ENCODE peak calls at places on chromosomes 7 and 10, in four cellular contexts. H is H1, L is HCT116, Q is HepG2. G is an unnamed sample.

GRCh38 chr10:60397792-60398191 is 8.1 kb upstream of the ANK3 start:
- DNase-seq in H (no peak), L (no peak), Q (no peak), G (no peak)

GRCh38 chr10:6279540-6280267 is 77.0 kb downstream of the PFKFB3 start:
- DNase-seq in H (peak), L (peak), Q (peak), G (no peak)

GRCh38 chr7:17640730-17641377 is 299.4 kb downstream of the SNX13 start:
- DNase-seq in H (no peak), L (peak), Q (peak), G (peak)

GRCh38 chr7:96995406-96996110 is 9.8 kb upstream of the DLX6 start:
- DNase-seq in H (no peak), L (no peak), Q (no peak), G (no peak)

GRCh38 chr10:95531994-95532399 is 29.2 kb downstream of the SORBS1 start:
- DNase-seq in H (no peak), L (no peak), Q (no peak), G (peak)

GRCh38 chr7:155069992-155070827 is at the start of gene HTR5A:
- DNase-seq in H (peak), L (peak), Q (peak), G (peak)

GRCh38 chr7:40437936-40438634 is 303.3 kb downstream of the SUGCT start:
- DNase-seq in H (no peak), L (no peak), Q (no peak), G (no peak)

GRCh38 chr10:93710333-93710909 is 8.0 kb upstream of the FRA10AC1 start:
- DNase-seq in H (no peak), L (no peak), Q (no peak), G (no peak)

GRCh38 chr10:92517034-92517655 is 56.7 kb downstream of the IDE start:
- DNase-seq in H (no peak), L (peak), Q (peak), G (peak)

GRCh38 chr10:69179743-69180524 is at the start of gene SUPV3L1:
- DNase-seq in H (peak), L (peak), Q (peak), G (peak)

GRCh38 chr10:71635251-71635866 is 84.2 kb downstream of the C10orf105 start:
- DNase-seq in H (no peak), L (no peak), Q (no peak), G (peak)

GRCh38 chr7:135712182-135712782 is 15.7 kb downstream of the SLC13A4 start:
- DNase-seq in H (no peak), L (no peak), Q (no peak), G (no peak)

GRCh38 chr7:33903770-33904679 is 1.3 kb upstream of the BMPER start:
- DNase-seq in H (no peak), L (no peak), Q (peak), G (no peak)

GRCh38 chr7:39017369-39017768 is 39.7 kb downstream of the POU6F2 start:
- DNase-seq in H (no peak), L (no peak), Q (no peak), G (no peak)

GRCh38 chr7:120052884-120053382 is 220.0 kb upstream of the KCND2 start:
- DNase-seq in H (no peak), L (no peak), Q (no peak), G (no peak)

GRCh38 chr7:37433166-37433565 is 15.5 kb downstream of the ELMO1 start:
- DNase-seq in H (no peak), L (no peak), Q (no peak), G (no peak)

GRCh38 chr10:70132098-70133029 is at the start of gene AIFM2:
- DNase-seq in H (no peak), L (peak), Q (peak), G (peak)

GRCh38 chr10:33032354-33033254 is 74.6 kb upstream of the ITGB1 start:
- DNase-seq in H (no peak), L (peak), Q (peak), G (no peak)

GRCh38 chr7:46175221-46175620 is 254.1 kb upstream of the IGFBP3 start:
- DNase-seq in H (no peak), L (no peak), Q (no peak), G (no peak)

DNA sequence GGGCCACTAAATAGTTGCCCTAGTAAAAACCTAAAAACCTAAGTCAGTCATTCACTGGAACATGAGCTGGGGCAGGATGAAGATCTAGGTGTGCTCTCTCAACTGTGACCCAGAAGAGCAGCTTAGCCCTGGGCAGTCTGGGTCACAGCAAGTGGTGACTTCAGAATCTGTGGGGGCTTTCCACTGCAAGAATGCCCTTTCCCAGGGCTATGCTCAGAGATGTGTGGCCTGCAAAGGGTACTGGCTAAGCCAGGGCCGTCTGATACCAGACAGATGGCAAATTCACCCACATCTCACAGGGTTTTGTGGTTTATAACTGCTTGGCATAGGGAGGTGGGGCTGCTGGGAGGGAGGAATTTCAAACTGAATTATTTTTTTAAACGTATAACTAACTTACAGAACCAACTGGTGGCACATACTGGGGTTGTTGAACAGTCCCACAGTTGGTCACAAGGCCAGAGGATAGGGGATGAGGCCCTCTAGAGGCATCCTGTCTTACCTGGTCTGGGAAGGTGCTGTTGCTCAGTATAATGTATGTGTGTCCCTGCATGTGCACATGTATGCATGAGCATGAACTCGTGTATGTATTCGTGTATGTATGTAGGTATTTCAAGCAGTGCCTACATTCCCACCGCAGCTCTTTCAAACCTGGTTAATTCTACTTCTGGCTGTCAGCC is 63.2 kb downstream of the PRPF18 start:
- DNase-seq in H (no peak), L (no peak), Q (no peak), G (no peak)
- TF ChIP-seq FOSL1 in H (no peak), L (no peak), Q (no peak), G (no peak)

GRCh38 chr10:100333821-100334469 is 3.9 kb upstream of the PKD2L1 start:
- DNase-seq in H (no peak), L (no peak), Q (no peak), G (no peak)
- TF ChIP-seq FOSL1 in H (no peak), L (no peak), Q (no peak), G (no peak)

DNA sequence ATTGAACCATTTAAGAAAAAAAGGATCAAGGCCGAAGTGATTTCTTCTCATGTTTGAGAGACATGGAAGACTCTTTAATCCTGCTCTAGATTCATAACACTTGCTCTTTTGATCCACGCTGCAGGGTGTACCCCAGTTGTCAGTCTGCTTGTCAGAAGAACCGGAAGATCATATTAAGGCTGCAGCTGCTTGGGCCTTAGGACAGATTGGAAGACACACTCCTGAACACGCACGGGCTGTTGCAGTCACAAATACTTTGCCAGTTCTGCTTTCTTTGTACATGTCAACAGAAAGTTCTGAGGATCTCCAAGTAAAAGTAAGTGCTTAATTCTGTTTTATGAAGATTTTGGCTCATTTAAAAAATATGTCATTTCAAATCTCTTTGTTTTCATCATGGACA is 46.3 kb downstream of the SPAG6 start:
- DNase-seq in H (no peak), L (no peak), Q (no peak), G (no peak)
- TF ChIP-seq FOSL1 in H (no peak), L (no peak), Q (no peak), G (peak)

DNA sequence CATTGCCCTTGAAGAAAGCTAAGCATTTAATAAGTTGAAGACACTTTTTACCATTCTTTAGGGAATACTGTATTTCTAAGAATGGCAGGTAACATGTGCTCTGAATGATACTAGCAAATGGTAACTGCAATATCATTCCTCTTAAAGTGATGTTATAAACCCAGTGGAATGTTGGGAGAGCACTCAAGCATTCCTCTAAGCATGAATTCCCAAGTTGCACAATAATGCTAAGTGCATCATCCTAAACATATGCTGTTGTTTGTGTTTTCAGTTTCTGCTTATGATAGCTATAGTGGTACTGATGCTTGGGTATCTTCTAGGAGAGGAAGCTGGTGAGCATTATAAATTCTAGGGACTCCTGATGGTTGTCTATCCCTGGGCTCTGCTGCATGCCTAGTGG is 673.9 kb downstream of the PHTF2 start:
- DNase-seq in H (no peak), L (no peak), Q (no peak), G (no peak)
- TF ChIP-seq FOSL1 in H (no peak), L (no peak), Q (no peak), G (no peak)

GRCh38 chr7:152711444-152711944 is 35.6 kb upstream of the XRCC2 start:
- DNase-seq in H (no peak), L (no peak), Q (no peak), G (no peak)

GRCh38 chr7:152710134-152710404 is 34.1 kb upstream of the XRCC2 start:
- DNase-seq in H (no peak), L (no peak), Q (no peak), G (no peak)

GRCh38 chr7:152706465-152706864 is 30.5 kb upstream of the XRCC2 start:
- DNase-seq in H (no peak), L (no peak), Q (no peak), G (no peak)

GRCh38 chr7:152704796-152705384 is 28.9 kb upstream of the XRCC2 start:
- DNase-seq in H (no peak), L (no peak), Q (no peak), G (no peak)

DNA sequence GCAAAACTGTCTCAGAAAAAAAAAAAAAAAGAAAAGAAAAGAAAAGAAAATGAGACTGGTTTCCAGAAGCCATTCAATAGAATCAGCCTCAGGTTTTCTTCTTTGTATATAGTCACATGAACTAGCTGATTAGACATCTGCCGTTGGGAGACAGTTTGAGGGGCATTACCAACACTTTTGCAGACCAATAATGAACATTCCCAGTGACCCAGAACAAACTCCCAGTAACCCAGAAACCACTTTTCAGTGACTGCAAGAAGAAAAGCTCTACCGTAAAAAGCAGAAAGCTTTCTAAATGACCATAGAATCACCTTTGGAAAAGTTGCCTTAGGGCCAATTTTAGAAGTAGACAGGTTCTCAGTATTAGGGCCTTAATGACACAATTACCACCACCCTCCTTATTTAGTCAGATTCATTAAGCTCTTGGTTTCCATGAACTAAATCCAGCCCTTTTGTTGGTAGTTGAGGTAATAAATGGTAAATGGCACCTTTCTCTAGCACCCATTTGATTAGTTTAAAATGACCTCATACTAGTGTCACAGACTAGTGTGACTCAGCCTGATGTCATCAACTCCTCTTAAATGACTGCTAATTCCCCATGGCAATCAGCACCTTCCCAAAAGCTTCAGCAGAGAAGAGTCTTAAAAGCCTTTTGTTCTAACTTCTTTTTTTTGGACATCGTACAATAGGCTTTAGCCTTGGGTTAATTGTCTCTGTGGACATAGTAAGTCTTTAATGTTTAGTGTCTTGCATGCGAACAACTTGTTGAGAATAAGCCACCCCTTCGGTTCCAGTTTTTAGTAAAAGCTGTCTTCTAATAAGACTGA is 33.6 kb upstream of the XRCC2 start:
- DNase-seq in H (no peak), L (peak), Q (no peak), G (peak)
- TF ChIP-seq FOSL1 in H (no peak), L (peak), Q (no peak), G (peak)

DNA sequence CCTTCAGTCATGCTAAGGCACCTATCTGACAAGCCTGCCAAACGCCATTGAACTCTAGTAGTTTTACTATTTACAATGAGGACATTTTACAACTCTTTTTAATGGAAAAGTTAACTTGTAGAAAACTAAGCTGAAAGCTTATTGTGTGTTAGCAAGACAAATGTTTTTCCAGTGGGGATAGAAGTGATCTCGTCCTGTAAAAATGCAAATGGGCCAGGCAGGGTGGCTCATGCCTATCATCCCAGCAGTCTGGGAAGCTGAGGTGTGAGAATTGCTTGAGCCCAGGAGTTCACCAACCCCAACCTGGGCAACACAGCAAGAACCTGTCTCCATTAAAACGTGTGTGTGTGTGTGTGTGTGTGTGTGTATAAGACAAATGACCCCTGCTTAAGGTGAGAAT is 1.2 kb upstream of the VOPP1 start:
- DNase-seq in H (no peak), L (no peak), Q (no peak), G (no peak)
- TF ChIP-seq FOSL1 in H (no peak), L (no peak), Q (no peak), G (no peak)

DNA sequence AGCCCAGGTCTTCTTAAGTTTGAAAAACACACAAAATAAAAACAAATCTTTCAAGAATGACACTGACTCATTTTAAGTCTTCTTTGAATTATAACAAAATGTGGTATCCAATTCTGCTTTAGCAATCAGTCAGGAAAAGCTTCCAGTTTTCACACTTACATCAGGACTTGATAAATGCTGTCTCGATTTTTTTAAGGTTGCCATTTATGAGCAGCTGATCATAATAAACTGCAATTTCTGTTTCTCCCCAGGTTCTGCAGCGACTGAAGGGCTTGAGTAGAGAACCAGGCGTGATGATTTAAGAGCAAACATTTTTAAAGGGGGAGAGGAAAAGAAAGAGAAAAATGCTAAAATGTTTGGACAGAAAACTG is 71.1 kb downstream of the FAM107B start:
- DNase-seq in H (no peak), L (no peak), Q (no peak), G (no peak)
- TF ChIP-seq FOSL1 in H (no peak), L (no peak), Q (no peak), G (no peak)

GRCh38 chr10:116766241-116767198 is 24.2 kb upstream of the HSPA12A start:
- DNase-seq in H (no peak), L (no peak), Q (no peak), G (no peak)

GRCh38 chr10:116763440-116763839 is 21.1 kb upstream of the HSPA12A start:
- DNase-seq in H (no peak), L (no peak), Q (peak), G (no peak)

GRCh38 chr10:116764979-116765378 is 22.6 kb upstream of the HSPA12A start:
- DNase-seq in H (no peak), L (no peak), Q (no peak), G (no peak)

GRCh38 chr10:116767235-116767634 is 24.9 kb upstream of the HSPA12A start:
- DNase-seq in H (no peak), L (no peak), Q (no peak), G (no peak)

GRCh38 chr10:116765549-116766162 is 23.3 kb upstream of the HSPA12A start:
- DNase-seq in H (no peak), L (peak), Q (no peak), G (peak)
- TF ChIP-seq FOSL1 in H (no peak), L (no peak), Q (no peak), G (no peak)

GRCh38 chr10:52883996-52884871 is 111.7 kb upstream of the MBL2 start:
- DNase-seq in H (peak), L (peak), Q (peak), G (peak)
- TF ChIP-seq FOSL1 in H (no peak), L (no peak), Q (peak), G (no peak)

GRCh38 chr7:139734395-139734794 is 43.4 kb downstream of the HIPK2 start:
- DNase-seq in H (no peak), L (no peak), Q (no peak), G (no peak)

GRCh38 chr7:139731802-139732470 is 45.9 kb downstream of the HIPK2 start:
- DNase-seq in H (no peak), L (peak), Q (peak), G (no peak)

GRCh38 chr7:139735466-139735865 is 42.3 kb downstream of the HIPK2 start:
- DNase-seq in H (no peak), L (no peak), Q (no peak), G (no peak)

GRCh38 chr7:139732471-139733167 is 45.2 kb downstream of the HIPK2 start:
- DNase-seq in H (no peak), L (no peak), Q (no peak), G (no peak)

DNA sequence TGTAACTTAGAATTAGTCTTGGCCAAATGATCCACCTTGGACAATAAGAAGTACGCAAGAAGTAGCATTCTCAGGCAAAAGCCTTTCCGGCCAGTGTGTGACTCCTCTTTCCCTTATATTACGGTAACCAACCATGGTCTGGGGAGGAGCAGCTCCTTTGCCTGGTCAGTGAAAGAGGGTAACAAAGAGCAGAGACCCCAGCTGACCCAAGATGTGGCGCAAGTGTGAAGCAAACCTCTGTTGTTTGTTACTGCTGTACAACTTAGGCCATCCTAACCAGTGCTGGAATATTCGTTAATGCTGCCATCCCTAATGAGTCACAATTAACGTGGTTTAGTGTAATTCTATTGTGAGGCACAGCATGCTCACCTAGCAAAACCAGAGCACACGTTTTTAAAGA is 44.0 kb downstream of the HIPK2 start:
- DNase-seq in H (no peak), L (no peak), Q (no peak), G (no peak)
- TF ChIP-seq FOSL1 in H (no peak), L (no peak), Q (no peak), G (no peak)